ENCODE peak calls at places on chromosome 18, in four cellular contexts. Y is PC-3, C is uterus, E is endothelial cell of umbilical vein. G is an unnamed sample.

GRCh38 chr18:25058520-25058919 is 293.4 kb downstream of the ZNF521 start:
- DNase-seq in Y (no peak), E (no peak), C (no peak), G (no peak)

GRCh38 chr18:49024808-49025361 is 74.1 kb upstream of the SMAD7 start:
- DNase-seq in C (no peak), Y (no peak), E (no peak), G (no peak)

GRCh38 chr18:36786686-36787085 is 42.1 kb downstream of the TPGS2 start:
- DNase-seq in E (peak; percentile 6), C (peak; percentile 51), Y (no peak), G (no peak)

GRCh38 chr18:11998182-11998581 is 16.9 kb downstream of the IMPA2 start:
- DNase-seq in Y (no peak), E (no peak), C (no peak), G (no peak)

GRCh38 chr18:13543144-13543543 is 183.2 kb downstream of the FAM210A start:
- DNase-seq in C (no peak), Y (no peak), E (no peak), G (no peak)

GRCh38 chr18:76981388-76981968 is 151.1 kb downstream of the MBP start:
- DNase-seq in Y (no peak), E (no peak), C (no peak), G (no peak)

GRCh38 chr18:35938158-35938557 is 34.3 kb upstream of the RMP24 start:
- DNase-seq in E (no peak), C (no peak), Y (peak; percentile 61), G (no peak)

GRCh38 chr18:35096677-35097011 is 55.4 kb downstream of the MAPRE2 start:
- DNase-seq in C (no peak), Y (no peak), E (no peak), G (no peak)

GRCh38 chr18:45856526-45856925 is 31.1 kb downstream of the SIGLEC15 start:
- DNase-seq in Y (no peak), C (no peak), E (no peak), G (no peak)

GRCh38 chr18:2424420-2424819 is 146.9 kb downstream of the METTL4 start:
- DNase-seq in Y (peak; percentile 58), E (no peak), C (no peak), G (no peak)

GRCh38 chr18:59026364-59026763 is 113.3 kb upstream of the SEC11C start:
- DNase-seq in Y (no peak), E (no peak), C (no peak), G (no peak)

GRCh38 chr18:10320848-10321247 is 133.6 kb upstream of the APCDD1 start:
- DNase-seq in Y (no peak), C (no peak), E (no peak), G (no peak)

GRCh38 chr18:9638886-9639285 is 24.5 kb upstream of the PPP4R1 start:
- DNase-seq in C (no peak), E (no peak), Y (peak; percentile 64), G (no peak)

GRCh38 chr18:59605633-59606192 is 91.5 kb downstream of the CCBE1 start:
- DNase-seq in Y (no peak), E (no peak), C (no peak), G (no peak)

GRCh38 chr18:40984856-40985255 is 970.2 kb upstream of the PIK3C3 start:
- DNase-seq in C (no peak), Y (no peak), E (peak; percentile 70), G (no peak)

GRCh38 chr18:76889086-76889699 is 66.8 kb downstream of the ZNF236 start:
- DNase-seq in C (no peak), E (no peak), Y (no peak), G (no peak)

GRCh38 chr18:24011095-24011917 is 3.2 kb upstream of the TTC39C start:
- DNase-seq in E (no peak), C (no peak), Y (no peak), G (no peak)
- H3K27ac ChIP-seq in E (no peak overlapping the region), C (no peak overlapping the region), Y (no peak overlapping the region), G (no peak overlapping the region)

GRCh38 chr18:50307400-50307737 is 19.9 kb upstream of the CXXC1 start:
- DNase-seq in E (no peak), Y (no peak), C (no peak), G (no peak)
- H3K27ac ChIP-seq in E (no peak overlapping the region), Y (no peak overlapping the region), C (no peak overlapping the region), G (peak overlapping the region; percentile 98)

DNA sequence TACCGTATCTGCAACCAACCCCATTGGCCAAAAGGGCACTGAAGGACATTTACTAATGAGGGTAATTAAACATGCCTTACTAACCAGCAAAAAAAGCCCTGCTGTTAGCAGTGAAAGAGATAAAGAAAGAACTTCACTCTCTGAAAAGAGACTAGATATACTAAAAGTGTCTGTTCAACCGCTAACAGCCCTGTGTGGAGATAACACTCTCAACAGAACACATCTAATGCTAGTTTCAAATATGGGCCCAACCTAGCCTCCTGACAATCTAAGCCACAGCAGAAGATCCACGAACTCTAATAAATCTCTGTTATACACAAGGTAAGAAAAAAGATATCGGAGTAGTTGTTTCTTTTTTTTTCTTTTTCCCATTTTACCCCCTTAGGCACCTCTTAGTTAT is 199.9 kb downstream of the CDH2 start:
- DNase-seq in C (no peak), E (no peak), Y (no peak), G (no peak)
- H3K27ac ChIP-seq in C (no peak overlapping the region), E (no peak overlapping the region), Y (no peak overlapping the region), G (no peak overlapping the region)

DNA sequence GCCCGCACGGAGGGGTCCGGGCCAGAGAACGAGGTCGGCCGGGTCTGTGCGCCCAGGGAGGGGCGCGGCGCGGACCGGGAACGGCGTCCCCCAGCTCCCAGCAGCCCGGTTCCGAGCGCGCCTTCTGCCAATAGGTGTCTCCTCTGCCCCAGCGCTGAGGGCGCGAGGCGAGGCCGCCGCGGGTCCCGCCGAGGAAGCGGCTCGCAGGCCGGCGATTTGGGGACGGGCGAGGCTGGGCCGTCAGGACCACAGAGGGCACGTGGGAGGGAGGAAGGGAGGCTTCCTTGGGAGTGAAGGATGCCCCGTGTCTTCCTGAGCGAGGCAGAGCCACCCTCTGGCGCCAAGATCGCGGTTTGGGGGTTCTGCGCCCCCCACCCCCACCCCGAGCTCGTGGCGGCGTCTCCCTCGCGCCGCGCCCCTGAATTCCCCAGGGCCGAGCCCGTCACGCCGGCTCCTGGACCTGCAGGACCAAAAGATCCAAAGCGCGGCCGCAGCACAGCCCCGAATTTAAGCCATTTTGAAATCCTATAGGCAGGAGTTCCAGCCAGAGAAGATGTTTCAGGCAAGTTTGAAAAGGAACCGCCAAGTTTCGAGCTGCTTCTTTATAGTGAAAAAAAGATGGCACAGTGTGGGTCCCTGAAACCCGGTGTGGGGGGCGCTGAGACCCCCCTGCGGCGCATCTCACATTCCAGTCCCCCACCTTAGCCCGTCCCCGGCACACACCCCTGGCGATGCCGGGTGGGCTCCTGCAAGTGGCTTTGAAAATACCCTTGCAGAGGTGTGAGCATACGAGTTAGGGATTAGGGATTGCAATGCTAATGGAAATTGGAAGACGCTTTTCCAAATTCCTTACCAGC is 929 bp downstream of the NFATC1 start:
- DNase-seq in C (peak; percentile 64), E (peak; percentile 40), Y (peak; percentile 49), G (no peak)
- H3K27ac ChIP-seq in C (peak overlapping the region; percentile 95), E (peak overlapping the region; percentile 50), Y (no peak overlapping the region), G (no peak overlapping the region)

GRCh38 chr18:5237083-5237722 is 40.1 kb upstream of the AKAIN1 start:
- DNase-seq in Y (peak; percentile 2), C (no peak), E (no peak), G (no peak)
- H3K27ac ChIP-seq in Y (peak overlapping the region; percentile 92), C (peak overlapping the region; percentile 99), E (peak overlapping the region; percentile 73), G (peak overlapping the region; percentile 96)

DNA sequence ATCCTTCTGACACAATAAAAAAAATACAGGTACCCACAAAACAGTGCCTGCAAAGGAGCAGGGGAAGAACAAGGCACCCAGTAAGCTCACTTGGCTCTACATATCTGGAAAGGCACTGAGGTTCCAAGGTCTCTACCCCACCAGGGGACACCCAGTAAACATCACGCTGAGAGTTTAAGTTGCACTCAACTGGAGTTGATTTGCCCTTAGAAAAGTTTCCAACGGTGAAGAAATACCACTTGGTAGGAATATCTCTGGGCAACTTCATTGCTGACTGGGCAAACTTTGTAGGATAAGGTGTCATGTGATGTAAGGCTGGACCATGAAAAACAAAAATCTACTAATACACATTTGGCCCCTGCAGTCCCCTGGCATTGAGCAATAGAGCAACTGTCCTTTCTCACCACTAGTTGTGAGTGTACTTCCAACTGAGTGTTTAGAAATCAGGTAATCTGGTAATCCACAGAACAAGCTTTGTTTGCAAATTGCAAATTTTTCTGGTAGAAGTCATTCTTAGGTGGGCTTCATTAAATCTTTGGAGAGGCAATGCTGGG is 14.2 kb downstream of the ST8SIA3 start:
- DNase-seq in C (no peak), E (no peak), Y (no peak), G (no peak)
- H3K27ac ChIP-seq in C (no peak overlapping the region), E (no peak overlapping the region), Y (no peak overlapping the region), G (no peak overlapping the region)